ENCODE peak calls at places on chromosomes 2 and 18, in ten cellular contexts. L, U, T, A, Q, S, B, J, G and P are unnamed samples.

GRCh38 chr18:55097406-55098170 is 138.3 kb upstream of the CCDC68 start:
- DNase-seq in L (peak), U (no peak), T (no peak), A (peak), Q (no peak), S (peak), B (no peak), J (no peak), G (no peak), P (no peak)

GRCh38 chr2:215717627-215718412 is 282.0 kb upstream of the FN1 start:
- DNase-seq in L (no peak), U (no peak), T (no peak), A (peak), Q (no peak), S (no peak), B (no peak), J (no peak), G (no peak), P (no peak)

GRCh38 chr2:19885791-19886190 is 16.0 kb downstream of the TTC32 start:
- DNase-seq in L (no peak), U (no peak), T (no peak), A (no peak), Q (no peak), S (no peak), B (no peak), J (no peak), G (no peak), P (no peak)

GRCh38 chr2:73896362-73897239 is 3.8 kb downstream of the ACTG2 start:
- DNase-seq in L (no peak), U (no peak), T (no peak), A (no peak), Q (no peak), S (peak), B (no peak), J (no peak), G (no peak), P (no peak)

GRCh38 chr2:31660812-31661335 is 80.1 kb upstream of the SRD5A2 start:
- DNase-seq in L (no peak), U (no peak), T (no peak), A (no peak), Q (no peak), S (no peak), B (no peak), J (no peak), G (no peak), P (no peak)

GRCh38 chr2:241095594-241096290 is 6.3 kb downstream of the MTERF4 start:
- DNase-seq in L (no peak), U (no peak), T (no peak), A (no peak), Q (peak), S (no peak), B (no peak), J (no peak), G (no peak), P (no peak)

GRCh38 chr2:30127016-30127893 is 19.6 kb upstream of the YPEL5 start:
- DNase-seq in L (peak), U (no peak), T (no peak), A (no peak), Q (no peak), S (peak), B (no peak), J (no peak), G (no peak), P (no peak)

GRCh38 chr18:23998811-23999210 is 15.7 kb upstream of the TTC39C start:
- DNase-seq in L (peak), U (no peak), T (no peak), A (no peak), Q (no peak), S (peak), B (peak), J (no peak), G (no peak), P (no peak)

GRCh38 chr2:135103843-135104242 is 51.8 kb downstream of the RAB3GAP1 start:
- DNase-seq in L (no peak), U (no peak), T (no peak), A (no peak), Q (no peak), S (no peak), B (no peak), J (no peak), G (no peak), P (no peak)

GRCh38 chr2:69177063-69177771 is 164.2 kb downstream of the ANTXR1 start:
- DNase-seq in L (peak), U (peak), T (peak), A (peak), Q (no peak), S (peak), B (peak), J (no peak), G (peak), P (peak)

GRCh38 chr2:96811916-96812315 is 4.2 kb upstream of the CNNM3 start:
- DNase-seq in L (no peak), U (no peak), T (no peak), A (no peak), Q (no peak), S (peak), B (no peak), J (no peak), G (peak), P (no peak)

GRCh38 chr2:196925445-196925767 is 1.1 kb downstream of the PGAP1 start:
- DNase-seq in L (no peak), U (no peak), T (no peak), A (no peak), Q (no peak), S (no peak), B (no peak), J (no peak), G (no peak), P (no peak)

GRCh38 chr2:234071664-234072063 is 21.2 kb downstream of the SPP2 start:
- DNase-seq in L (no peak), U (no peak), T (no peak), A (no peak), Q (no peak), S (no peak), B (no peak), J (no peak), G (no peak), P (no peak)

GRCh38 chr2:217964658-217965161 is 38.1 kb downstream of the TNS1 start:
- DNase-seq in L (no peak), U (no peak), T (no peak), A (no peak), Q (no peak), S (no peak), B (no peak), J (no peak), G (no peak), P (no peak)

GRCh38 chr2:144943986-144944385 is 424.1 kb upstream of the ZEB2 start:
- DNase-seq in L (peak), U (no peak), T (no peak), A (peak), Q (no peak), S (peak), B (no peak), J (no peak), G (no peak), P (no peak)

GRCh38 chr18:10143601-10144000 is 229.8 kb downstream of the VAPA start:
- DNase-seq in L (no peak), U (no peak), T (no peak), A (peak), Q (no peak), S (no peak), B (no peak), J (no peak), G (no peak), P (no peak)

GRCh38 chr18:58845913-58846312 is 18.8 kb upstream of the ZNF532 start:
- DNase-seq in L (no peak), U (no peak), T (no peak), A (no peak), Q (no peak), S (no peak), B (no peak), J (no peak), G (no peak), P (no peak)

GRCh38 chr2:24181849-24182248 is 7.0 kb downstream of the FAM228A start:
- DNase-seq in L (no peak), U (no peak), T (peak), A (no peak), Q (no peak), S (no peak), B (no peak), J (no peak), G (no peak), P (no peak)

GRCh38 chr2:230956827-230957755 is 32.0 kb upstream of the GPR55 start:
- DNase-seq in L (peak), U (peak), T (no peak), A (peak), Q (no peak), S (peak), B (peak), J (no peak), G (peak), P (no peak)

GRCh38 chr2:39433586-39434195 is 3.4 kb downstream of the MAP4K3 start:
- DNase-seq in L (no peak), U (no peak), T (no peak), A (no peak), Q (no peak), S (no peak), B (no peak), J (no peak), G (no peak), P (peak)

GRCh38 chr18:24396082-24396623 is 1.5 kb downstream of the OSBPL1A start:
- DNase-seq in L (no peak), U (no peak), T (no peak), A (no peak), Q (no peak), S (no peak), B (no peak), J (no peak), G (no peak), P (peak)

GRCh38 chr2:188291617-188292445 is at the start of gene GULP1:
- DNase-seq in L (peak), U (peak), T (no peak), A (peak), Q (no peak), S (peak), B (peak), J (peak), G (peak), P (peak)

GRCh38 chr2:199488772-199489400 is 31.1 kb upstream of the SATB2 start:
- DNase-seq in L (peak), U (peak), T (peak), A (peak), Q (peak), S (peak), B (peak), J (no peak), G (no peak), P (peak)

GRCh38 chr2:118495278-118495677 is 352.2 kb downstream of the EN1 start:
- DNase-seq in L (no peak), U (no peak), T (no peak), A (no peak), Q (no peak), S (no peak), B (no peak), J (no peak), G (no peak), P (no peak)

GRCh38 chr2:166917433-166917832 is 29.2 kb downstream of the XIRP2 start:
- DNase-seq in L (no peak), U (no peak), T (no peak), A (no peak), Q (no peak), S (no peak), B (no peak), J (no peak), G (no peak), P (no peak)

GRCh38 chr2:241063093-241063551 is 39.0 kb downstream of the MTERF4 start:
- DNase-seq in L (no peak), U (no peak), T (no peak), A (no peak), Q (no peak), S (no peak), B (no peak), J (no peak), G (no peak), P (no peak)